ENCODE peak calls at places on chromosomes 16 and 17, in four cellular contexts. One of them, this sample, is unnamed.

GRCh38 chr16:3580686-3581085 is 3.5 kb upstream of the NLRC3 start:
- DNase-seq in CD8-positive, alpha-beta memory T cell: no peak
- DNase-seq in body of pancreas: no peak
- DNase-seq in PC-9: no peak
- DNase-seq in this sample: no peak

GRCh38 chr17:8173056-8173870 is 2.9 kb downstream of the TMEM107 start:
- DNase-seq in CD8-positive, alpha-beta memory T cell: peak; percentile 89
- DNase-seq in body of pancreas: peak; percentile 89
- DNase-seq in PC-9: peak; percentile 96
- DNase-seq in this sample: peak; percentile 84

GRCh38 chr16:74570412-74571301 is 36.3 kb downstream of the GLG1 start:
- DNase-seq in CD8-positive, alpha-beta memory T cell: no peak
- DNase-seq in body of pancreas: no peak
- DNase-seq in PC-9: no peak
- DNase-seq in this sample: no peak

GRCh38 chr17:65553009-65553645 is 8.3 kb downstream of the AXIN2 start:
- DNase-seq in CD8-positive, alpha-beta memory T cell: no peak
- DNase-seq in body of pancreas: no peak
- DNase-seq in PC-9: no peak
- DNase-seq in this sample: no peak

GRCh38 chr17:27457731-27458523 is 1.7 kb downstream of the KSR1 start:
- DNase-seq in CD8-positive, alpha-beta memory T cell: no peak
- DNase-seq in body of pancreas: peak; percentile 42
- DNase-seq in PC-9: no peak
- DNase-seq in this sample: no peak

GRCh38 chr17:50715471-50715870 is 3.9 kb upstream of the LUC7L3 start:
- DNase-seq in CD8-positive, alpha-beta memory T cell: no peak
- DNase-seq in body of pancreas: no peak
- DNase-seq in PC-9: no peak
- DNase-seq in this sample: no peak

GRCh38 chr17:7929158-7930029 is at the start of gene KCNAB3:
- DNase-seq in CD8-positive, alpha-beta memory T cell: peak; percentile 68
- DNase-seq in body of pancreas: peak; percentile 19
- DNase-seq in PC-9: no peak
- DNase-seq in this sample: peak; percentile 84

GRCh38 chr17:13078591-13078990 is 60.8 kb upstream of the ELAC2 start:
- DNase-seq in CD8-positive, alpha-beta memory T cell: no peak
- DNase-seq in body of pancreas: no peak
- DNase-seq in PC-9: no peak
- DNase-seq in this sample: no peak

GRCh38 chr17:63946440-63947363 is 14.6 kb upstream of the CD79B start:
- DNase-seq in CD8-positive, alpha-beta memory T cell: peak; percentile 67
- DNase-seq in body of pancreas: peak; percentile 55
- DNase-seq in PC-9: no peak
- DNase-seq in this sample: peak; percentile 69

GRCh38 chr17:69361156-69361555 is 34.2 kb upstream of the ABCA5 start:
- DNase-seq in CD8-positive, alpha-beta memory T cell: no peak
- DNase-seq in body of pancreas: no peak
- DNase-seq in PC-9: no peak
- DNase-seq in this sample: no peak

GRCh38 chr17:18857864-18858566 is at the start of gene PRPSAP2:
- DNase-seq in CD8-positive, alpha-beta memory T cell: peak; percentile 97
- DNase-seq in body of pancreas: peak; percentile 97
- DNase-seq in PC-9: peak; percentile 90
- DNase-seq in this sample: peak; percentile 99

GRCh38 chr17:46783031-46783593 is 35.4 kb downstream of the WNT3 start:
- DNase-seq in CD8-positive, alpha-beta memory T cell: no peak
- DNase-seq in body of pancreas: peak; percentile 64
- DNase-seq in PC-9: no peak
- DNase-seq in this sample: no peak

GRCh38 chr17:337453-337852 is 15.2 kb downstream of the RPH3AL start:
- DNase-seq in CD8-positive, alpha-beta memory T cell: no peak
- DNase-seq in body of pancreas: peak; percentile 54
- DNase-seq in PC-9: no peak
- DNase-seq in this sample: peak; percentile 6

GRCh38 chr16:76345093-76345735 is 68.0 kb downstream of the CNTNAP4 start:
- DNase-seq in CD8-positive, alpha-beta memory T cell: no peak
- DNase-seq in body of pancreas: peak; percentile 23
- DNase-seq in PC-9: no peak
- DNase-seq in this sample: peak; percentile 77

GRCh38 chr16:61792194-61792904 is 243.9 kb downstream of the CDH8 start:
- DNase-seq in CD8-positive, alpha-beta memory T cell: no peak
- DNase-seq in body of pancreas: no peak
- DNase-seq in PC-9: peak; percentile 40
- DNase-seq in this sample: no peak

GRCh38 chr17:77140878-77141767 is at the start of gene SEC14L1:
- DNase-seq in CD8-positive, alpha-beta memory T cell: peak; percentile 55
- DNase-seq in body of pancreas: peak; percentile 59
- DNase-seq in PC-9: peak; percentile 46
- DNase-seq in this sample: peak; percentile 73

GRCh38 chr17:79160980-79161621 is 86.5 kb downstream of the ENGASE start:
- DNase-seq in CD8-positive, alpha-beta memory T cell: no peak
- DNase-seq in body of pancreas: no peak
- DNase-seq in PC-9: no peak
- DNase-seq in this sample: no peak

GRCh38 chr17:82390860-82391435 is 19.4 kb downstream of the UTS2R start:
- DNase-seq in CD8-positive, alpha-beta memory T cell: no peak
- DNase-seq in body of pancreas: no peak
- DNase-seq in PC-9: no peak
- DNase-seq in this sample: peak; percentile 5

GRCh38 chr16:56547949-56548567 is 16.8 kb upstream of the MT4 start:
- DNase-seq in CD8-positive, alpha-beta memory T cell: no peak
- DNase-seq in body of pancreas: no peak
- DNase-seq in PC-9: no peak
- DNase-seq in this sample: no peak

GRCh38 chr17:59513934-59514841 is 51.2 kb upstream of the DHX40 start:
- DNase-seq in CD8-positive, alpha-beta memory T cell: no peak
- DNase-seq in body of pancreas: peak; percentile 91
- DNase-seq in PC-9: peak; percentile 56
- DNase-seq in this sample: peak; percentile 90

GRCh38 chr17:2412561-2413021 is 11.7 kb upstream of the MNT start:
- DNase-seq in CD8-positive, alpha-beta memory T cell: no peak
- DNase-seq in body of pancreas: peak; percentile 91
- DNase-seq in PC-9: no peak
- DNase-seq in this sample: peak; percentile 68

GRCh38 chr17:73196500-73196899 is 3.6 kb downstream of the COG1 start:
- DNase-seq in CD8-positive, alpha-beta memory T cell: no peak
- DNase-seq in body of pancreas: peak; percentile 78
- DNase-seq in PC-9: no peak
- DNase-seq in this sample: peak; percentile 72

GRCh38 chr16:73040136-73040535 is 7.8 kb downstream of the ZFHX3 start:
- DNase-seq in CD8-positive, alpha-beta memory T cell: no peak
- DNase-seq in body of pancreas: no peak
- DNase-seq in PC-9: no peak
- DNase-seq in this sample: no peak

GRCh38 chr16:57764341-57765159 is 29.0 kb downstream of the KATNB1 start:
- DNase-seq in CD8-positive, alpha-beta memory T cell: no peak
- DNase-seq in body of pancreas: no peak
- DNase-seq in PC-9: peak; percentile 78
- DNase-seq in this sample: peak; percentile 60

GRCh38 chr17:50425682-50426471 is at the start of gene ACSF2:
- DNase-seq in CD8-positive, alpha-beta memory T cell: peak; percentile 82
- DNase-seq in body of pancreas: peak; percentile 81
- DNase-seq in PC-9: peak; percentile 56
- DNase-seq in this sample: peak; percentile 76

DNA sequence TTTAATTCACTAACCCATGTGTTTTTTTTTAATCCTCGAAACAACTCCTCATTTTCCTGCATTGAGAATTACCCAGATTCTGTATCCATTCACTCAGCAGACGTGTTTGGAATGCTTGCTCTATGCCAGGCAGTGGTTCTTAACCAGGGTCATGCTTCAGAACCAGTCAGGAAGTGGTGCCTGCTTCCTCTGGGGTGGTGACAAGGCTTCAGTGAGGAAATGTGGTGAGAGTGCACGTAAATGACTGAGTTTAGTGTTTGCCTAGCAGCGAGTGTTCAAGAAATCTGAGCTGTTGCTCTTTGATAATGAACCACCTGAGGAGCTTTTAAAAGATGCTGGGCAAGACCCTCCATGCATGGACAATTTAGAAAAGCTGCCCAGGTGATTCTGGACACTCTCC is 9.9 kb downstream of the ZFP90 start:
- DNase-seq in CD8-positive, alpha-beta memory T cell: peak; percentile 59
- DNase-seq in body of pancreas: no peak
- DNase-seq in PC-9: no peak
- DNase-seq in this sample: no peak
- H3K9me3 ChIP-seq in CD8-positive, alpha-beta memory T cell: no peaks in the 10 kb centered on the region
- H3K9me3 ChIP-seq in body of pancreas: no peaks in the 10 kb centered on the region
- H3K9me3 ChIP-seq in PC-9: peaks cover 35% of the 10 kb centered on the region
- H3K9me3 ChIP-seq in this sample: peaks cover 8% of the 10 kb centered on the region

GRCh38 chr17:80656590-80656989 is 112.0 kb downstream of the RPTOR start:
- DNase-seq in CD8-positive, alpha-beta memory T cell: no peak
- DNase-seq in body of pancreas: no peak
- DNase-seq in PC-9: no peak
- DNase-seq in this sample: no peak
- H3K9me3 ChIP-seq in CD8-positive, alpha-beta memory T cell: no peaks in the 10 kb centered on the region
- H3K9me3 ChIP-seq in body of pancreas: no peaks in the 10 kb centered on the region
- H3K9me3 ChIP-seq in PC-9: no peaks in the 10 kb centered on the region
- H3K9me3 ChIP-seq in this sample: no peaks in the 10 kb centered on the region

DNA sequence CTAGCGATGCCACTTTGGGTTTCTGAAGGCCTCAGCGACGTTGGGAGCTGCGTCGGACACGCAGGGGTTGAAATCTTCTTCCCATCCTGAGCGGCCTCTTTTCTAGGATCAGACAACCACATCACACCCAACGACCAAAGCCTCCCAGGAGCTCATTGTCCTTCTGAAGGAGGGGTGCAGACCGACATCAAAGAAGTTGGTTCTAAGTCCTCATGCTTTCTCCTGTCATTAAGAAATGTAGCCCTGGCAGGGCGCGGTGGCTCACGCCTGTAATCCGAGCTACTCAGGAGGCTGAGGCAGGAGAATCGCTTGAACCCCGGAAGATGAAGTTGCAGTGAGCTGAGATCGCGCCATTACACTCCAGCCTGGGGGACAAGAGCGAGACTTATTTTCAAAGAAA is 1681.9 kb downstream of the TP53TG3F start:
- DNase-seq in CD8-positive, alpha-beta memory T cell: no peak
- DNase-seq in body of pancreas: no peak
- DNase-seq in PC-9: peak; percentile 10
- DNase-seq in this sample: no peak
- H3K9me3 ChIP-seq in CD8-positive, alpha-beta memory T cell: no peaks in the 10 kb centered on the region
- H3K9me3 ChIP-seq in body of pancreas: no peaks in the 10 kb centered on the region
- H3K9me3 ChIP-seq in PC-9: no peaks in the 10 kb centered on the region
- H3K9me3 ChIP-seq in this sample: no peaks in the 10 kb centered on the region

GRCh38 chr16:5428932-5429331 is 331.3 kb upstream of the EEF2KMT start:
- DNase-seq in CD8-positive, alpha-beta memory T cell: no peak
- DNase-seq in body of pancreas: no peak
- DNase-seq in PC-9: no peak
- DNase-seq in this sample: no peak
- H3K9me3 ChIP-seq in CD8-positive, alpha-beta memory T cell: no peaks in the 10 kb centered on the region
- H3K9me3 ChIP-seq in body of pancreas: no peaks in the 10 kb centered on the region
- H3K9me3 ChIP-seq in PC-9: no peaks in the 10 kb centered on the region
- H3K9me3 ChIP-seq in this sample: no peaks in the 10 kb centered on the region

This sample was measured in right cardiac atrium.